ENCODE peak calls at places on chromosome 7, in four cellular contexts. W is upper lobe of right lung; A is activated T-cell treated with anti-CD3 and anti-CD28 coated beads, Interleukin-2, amount 50 U/mL, for 24 hours; Y is cardiac muscle cell. V is an unnamed sample.

GRCh38 chr7:36208406-36208805 is 55.4 kb downstream of the EEPD1 start:
- DNase-seq in W (no peak), A (no peak), Y (no peak), V (no peak)

GRCh38 chr7:116543664-116544063 is 18.8 kb downstream of the CAV1 start:
- DNase-seq in W (no peak), A (no peak), Y (no peak), V (no peak)

GRCh38 chr7:26365077-26365896 is 73.6 kb downstream of the SNX10 start:
- DNase-seq in W (no peak), A (peak; percentile 48), Y (peak; percentile 78), V (peak; percentile 11)

GRCh38 chr7:81692146-81692905 is 77.5 kb downstream of the HGF start:
- DNase-seq in W (no peak), A (no peak), Y (no peak), V (no peak)

GRCh38 chr7:134547738-134548054 is 1.2 kb upstream of the AKR1B15 start:
- DNase-seq in W (peak; percentile 76), A (no peak), Y (peak; percentile 88), V (no peak)

GRCh38 chr7:20403356-20403755 is 72.7 kb downstream of the ITGB8 start:
- DNase-seq in W (no peak), A (no peak), Y (peak; percentile 2), V (no peak)

GRCh38 chr7:134477954-134478353 is 19.1 kb upstream of the AKR1B1 start:
- DNase-seq in W (no peak), A (no peak), Y (no peak), V (no peak)

GRCh38 chr7:102170417-102170970 is 116.2 kb upstream of the SH2B2 start:
- DNase-seq in W (no peak), A (no peak), Y (no peak), V (no peak)

GRCh38 chr7:86776136-86776535 is 132.4 kb downstream of the GRM3 start:
- DNase-seq in W (no peak), A (no peak), Y (no peak), V (no peak)

GRCh38 chr7:55515569-55516279 is 56.6 kb downstream of the VOPP1 start:
- DNase-seq in W (no peak), A (no peak), Y (peak; percentile 62), V (no peak)

V was measured in effector CD8-positive, alpha-beta T cell.